ENCODE peak calls at places on chromosomes 11 and 22, in ten cellular contexts. V, E, S, T, Q, C, X, D, Z and G are unnamed samples.

GRCh38 chr22:46797355-46797754 is 34.9 kb downstream of the TBC1D22A start:
- DNase-seq in Z (no peak), E (peak), Q (no peak), X (no peak), D (peak), T (no peak), S (no peak), V (no peak), C (peak), G (no peak)

GRCh38 chr22:17870408-17870807 is 96.1 kb upstream of the BID start:
- DNase-seq in Z (no peak), Q (no peak), D (no peak), X (no peak), V (no peak), C (no peak), T (no peak), S (no peak), E (no peak), G (no peak)

GRCh38 chr11:125165111-125165663 is 636 bp downstream of the PKNOX2 start:
- DNase-seq in D (peak), Z (peak), C (peak), S (peak), Q (no peak), V (peak), T (no peak), X (peak), E (peak), G (no peak)

GRCh38 chr22:30290679-30291333 is 1.5 kb upstream of the CASTOR1 start:
- DNase-seq in C (peak), S (peak), X (peak), V (no peak), Z (peak), E (peak), T (no peak), D (peak), Q (peak), G (no peak)

GRCh38 chr11:76251223-76251575 is 44.9 kb upstream of the WNT11 start:
- DNase-seq in Z (no peak), C (no peak), T (no peak), X (no peak), V (no peak), Q (no peak), D (no peak), E (no peak), S (no peak), G (no peak)

GRCh38 chr22:38940985-38941384 is 16.4 kb upstream of the APOBEC3A start:
- DNase-seq in V (no peak), Z (no peak), X (no peak), C (no peak), S (no peak), D (no peak), E (no peak), T (no peak), Q (no peak), G (no peak)

GRCh38 chr22:26642465-26643367 is 14.7 kb upstream of the MIAT start:
- DNase-seq in Q (no peak), C (no peak), D (no peak), E (no peak), S (no peak), X (no peak), T (peak), V (no peak), Z (no peak), G (no peak)

GRCh38 chr22:41028841-41029240 is 63.6 kb upstream of the EP300 start:
- DNase-seq in S (no peak), Q (peak), T (no peak), C (no peak), V (no peak), Z (peak), E (no peak), D (peak), X (no peak), G (peak)

GRCh38 chr22:33923660-33924246 is 3.5 kb upstream of the LARGE1 start:
- DNase-seq in D (peak), C (peak), Q (peak), S (peak), T (no peak), X (peak), V (peak), E (peak), Z (peak), G (peak)

GRCh38 chr11:3616721-3617460 is 24.9 kb downstream of the ART5 start:
- DNase-seq in T (no peak), Q (no peak), V (no peak), X (no peak), Z (no peak), S (no peak), C (no peak), E (no peak), D (no peak), G (no peak)

GRCh38 chr11:65555693-65556231 is 2.4 kb downstream of the LTBP3 start:
- DNase-seq in Q (peak), E (no peak), T (no peak), V (no peak), S (peak), C (peak), X (no peak), Z (peak), D (peak), G (peak)

GRCh38 chr11:96002339-96002738 is 78.4 kb upstream of the MTMR2 start:
- DNase-seq in Z (no peak), S (no peak), T (no peak), D (no peak), X (no peak), E (no peak), V (no peak), C (no peak), Q (no peak), G (no peak)

GRCh38 chr11:122293298-122294023 is 177.4 kb upstream of the BLID start:
- DNase-seq in Q (no peak), T (no peak), Z (no peak), C (no peak), D (no peak), E (no peak), X (no peak), V (no peak), S (peak), G (no peak)

GRCh38 chr11:14789879-14790484 is 102.0 kb downstream of the CYP2R1 start:
- DNase-seq in Z (peak), X (no peak), C (no peak), T (no peak), S (no peak), D (no peak), Q (no peak), V (no peak), E (no peak), G (no peak)

GRCh38 chr11:42249401-42249800 is 789.9 kb upstream of the LRRC4C start:
- DNase-seq in Z (no peak), V (no peak), Q (no peak), T (no peak), C (no peak), D (no peak), S (no peak), X (no peak), E (no peak), G (no peak)

GRCh38 chr11:123249354-123249753 is 54.3 kb upstream of the CLMP start:
- DNase-seq in T (no peak), Q (peak), V (no peak), S (no peak), C (no peak), Z (no peak), D (no peak), X (no peak), E (no peak), G (no peak)

GRCh38 chr11:15541079-15541478 is 426.4 kb downstream of the INSC start:
- DNase-seq in S (no peak), E (no peak), V (no peak), C (no peak), X (no peak), Z (no peak), T (no peak), D (no peak), Q (no peak), G (no peak)

GRCh38 chr22:37501176-37501609 is 15.0 kb upstream of the MFNG start:
- DNase-seq in D (no peak), E (no peak), S (no peak), X (no peak), C (peak), T (no peak), Q (peak), Z (no peak), V (no peak), G (no peak)

GRCh38 chr22:49564666-49565515 is 262.8 kb downstream of the BRD1 start:
- DNase-seq in E (no peak), C (no peak), Q (no peak), Z (no peak), V (no peak), T (no peak), X (peak), D (no peak), S (peak), G (no peak)

GRCh38 chr11:63840356-63841060 is 1.6 kb downstream of the MARK2 start:
- DNase-seq in X (no peak), E (no peak), Q (no peak), C (no peak), V (no peak), S (no peak), Z (no peak), T (no peak), D (no peak), G (no peak)

GRCh38 chr22:33337524-33337923 is 279.3 kb upstream of the SYN3 start:
- DNase-seq in T (no peak), S (no peak), V (no peak), C (peak), X (no peak), E (no peak), Z (no peak), Q (no peak), D (peak), G (no peak)

GRCh38 chr11:99142237-99142636 is 121.5 kb downstream of the CNTN5 start:
- DNase-seq in E (no peak), X (no peak), T (no peak), Z (no peak), V (no peak), C (no peak), Q (no peak), S (no peak), D (no peak), G (no peak)

GRCh38 chr22:45163074-45163416 is 680 bp upstream of the NUP50 start:
- DNase-seq in Q (no peak), D (peak), V (no peak), C (peak), S (peak), X (no peak), Z (peak), E (peak), T (no peak), G (peak)

GRCh38 chr22:28608546-28608945 is 71.1 kb downstream of the TTC28 start:
- DNase-seq in T (no peak), X (no peak), Q (no peak), D (no peak), V (no peak), S (no peak), C (no peak), Z (no peak), E (peak), G (no peak)

GRCh38 chr11:125389339-125390166 is 106.5 kb downstream of the FEZ1 start:
- DNase-seq in V (no peak), D (no peak), E (no peak), X (no peak), T (no peak), Z (no peak), Q (no peak), C (no peak), S (no peak), G (no peak)

GRCh38 chr11:57615308-57615707 is 17.8 kb downstream of the SERPING1 start:
- DNase-seq in Z (no peak), D (no peak), Q (no peak), E (no peak), S (no peak), X (no peak), C (no peak), V (no peak), T (no peak), G (no peak)